ENCODE peak calls at places on chromosomes 12 and 14, in ten cellular contexts. M is RPMI7951; Q is NCI-H1092; A is mesendoderm; Y is fibroblast of the conjunctiva; S is amygdala; G is choroid plexus epithelial cell; C is stimulated activated CD8-positive, alpha-beta memory T cell treated with anti-CD3 and anti-CD28 coated beads, Interleukin-2, amount 100 ng/mL, for 48 hours; T is NCI-H1105; R is Ammon's horn. O is an unnamed sample.

GRCh38 chr12:6563448-6564050 is 4.5 kb downstream of the NOP2 start:
- DNase-seq in T (peak; percentile 20), Q (no peak), G (peak; percentile 61), Y (peak; percentile 24), M (peak; percentile 45), R (no peak), A (peak; percentile 73), S (no peak), C (peak; percentile 56), O (peak; percentile 71)

GRCh38 chr14:34052658-34053014 is 101.8 kb upstream of the EGLN3 start:
- DNase-seq in C (no peak), S (no peak), R (no peak), Q (no peak), Y (peak; percentile 20), A (peak; percentile 80), M (peak; percentile 64), T (no peak), G (peak; percentile 44), O (no peak)

GRCh38 chr12:125185311-125185739 is 120.1 kb downstream of the AACS start:
- DNase-seq in S (no peak), G (peak; percentile 22), A (peak; percentile 83), C (no peak), Q (no peak), R (no peak), T (no peak), M (no peak), Y (no peak), O (no peak)

GRCh38 chr14:60315181-60315580 is 66.2 kb downstream of the PPM1A start:
- DNase-seq in R (no peak), S (no peak), C (no peak), Y (no peak), G (no peak), M (no peak), Q (no peak), A (peak; percentile 54), T (no peak), O (no peak)

GRCh38 chr12:132608231-132609171 is 1.9 kb downstream of the LRCOL1 start:
- DNase-seq in T (no peak), C (no peak), S (no peak), M (no peak), Q (no peak), G (peak; percentile 27), Y (no peak), A (no peak), R (no peak), O (no peak)

GRCh38 chr14:68658029-68658509 is 134.8 kb downstream of the ZFP36L1 start:
- DNase-seq in M (no peak), Y (no peak), A (no peak), S (no peak), Q (no peak), T (no peak), G (no peak), R (no peak), C (no peak), O (no peak)

GRCh38 chr14:95138876-95139275 is 18.5 kb downstream of the DICER1 start:
- DNase-seq in M (no peak), S (no peak), T (no peak), Y (no peak), G (peak; percentile 22), Q (no peak), R (no peak), C (no peak), A (no peak), O (no peak)

GRCh38 chr14:77603654-77604270 is 12.7 kb downstream of the SPTLC2 start:
- DNase-seq in A (no peak), C (no peak), S (no peak), Y (no peak), M (peak; percentile 37), R (peak; percentile 27), Q (no peak), T (no peak), G (no peak), O (peak; percentile 17)

GRCh38 chr12:120855823-120856589 is 48.2 kb downstream of the SPPL3 start:
- DNase-seq in S (no peak), A (no peak), C (no peak), R (no peak), G (no peak), T (no peak), Y (no peak), Q (no peak), M (no peak), O (no peak)

O was measured in NCI-H2171.